ENCODE peak calls at places on chromosomes 12 and 14, in nine cellular contexts. V is stimulated activated CD4-positive, alpha-beta T cell treated with anti-CD3 and anti-CD28 coated beads, Interleukin-15, amount 100 ng/mL, for 1 hour; B is NCI-H1092 treated with DMSO at 0.1 percent for 48 hours; Y is body of pancreas; J is right lobe of liver; T is NCI-H345; S is cardiac fibroblast; N is Caki2; W is HT1080. E is an unnamed sample.
A peak's percentile ranks its signal among the peaks of the same experiment; 100 is the strongest.

GRCh38 chr14:28057286-28058011 is 709.1 kb upstream of the FOXG1 start:
- DNase-seq in W (peak; percentile 29), Y (no peak), S (peak; percentile 0), V (no peak), J (no peak), B (no peak), T (peak; percentile 10), N (no peak), E (no peak)

GRCh38 chr14:92495041-92495440 is 18.5 kb upstream of the RIN3 start:
- DNase-seq in S (peak; percentile 78), B (no peak), V (no peak), Y (no peak), J (no peak), W (peak; percentile 37), T (no peak), N (no peak), E (peak; percentile 91)

GRCh38 chr14:97443412-97443811 is 646.2 kb downstream of the VRK1 start:
- DNase-seq in W (no peak), V (no peak), N (no peak), Y (no peak), S (no peak), B (no peak), J (no peak), T (no peak), E (no peak)

GRCh38 chr12:63298386-63298930 is 147.5 kb upstream of the AVPR1A start:
- DNase-seq in N (peak; percentile 19), B (no peak), Y (no peak), V (no peak), T (no peak), S (peak; percentile 14), J (no peak), W (no peak), E (peak; percentile 52)

GRCh38 chr12:32515137-32515860 is 115.9 kb downstream of the FGD4 start:
- DNase-seq in Y (peak; percentile 31), B (peak; percentile 11), S (no peak), T (peak; percentile 28), W (no peak), N (no peak), J (no peak), V (no peak), E (no peak)

GRCh38 chr12:7497661-7498060 is 5.9 kb downstream of the CD163 start:
- DNase-seq in T (no peak), Y (no peak), W (peak; percentile 65), B (no peak), V (no peak), S (peak; percentile 22), J (no peak), N (no peak), E (no peak)

GRCh38 chr14:88882236-88882635 is 57.8 kb downstream of the TTC8 start:
- DNase-seq in T (no peak), J (no peak), W (no peak), B (no peak), S (no peak), Y (no peak), V (no peak), N (no peak), E (no peak)

GRCh38 chr14:105748204-105748578 is 221.8 kb downstream of the TMEM121 start:
- DNase-seq in N (peak; percentile 21), B (peak; percentile 63), J (peak; percentile 15), W (peak; percentile 53), Y (peak; percentile 52), S (peak; percentile 4), V (no peak), T (no peak), E (no peak)

GRCh38 chr12:75650989-75651695 is 139.7 kb upstream of the KRR1 start:
- DNase-seq in T (no peak), W (no peak), V (no peak), N (no peak), B (no peak), J (no peak), Y (no peak), S (no peak), E (peak; percentile 66)

GRCh38 chr14:97138801-97139200 is 341.6 kb downstream of the VRK1 start:
- DNase-seq in W (no peak), S (no peak), J (no peak), Y (no peak), N (no peak), T (no peak), V (no peak), B (no peak), E (no peak)

GRCh38 chr12:100988278-100988625 is 193.7 kb downstream of the ANO4 start:
- DNase-seq in T (no peak), B (no peak), S (no peak), N (no peak), W (no peak), J (no peak), V (no peak), Y (no peak), E (no peak)

GRCh38 chr14:81455344-81455743 is 55.2 kb upstream of the STON2 start:
- DNase-seq in N (no peak), Y (no peak), W (no peak), T (no peak), B (no peak), S (no peak), J (no peak), V (no peak), E (no peak)

GRCh38 chr14:105525861-105526780 is at the start of gene TMEM121:
- DNase-seq in B (no peak), Y (peak; percentile 50), W (no peak), S (no peak), J (no peak), T (peak; percentile 55), V (no peak), N (peak; percentile 17), E (no peak)

GRCh38 chr14:60856113-60856512 is 121.6 kb downstream of the MNAT1 start:
- DNase-seq in V (no peak), B (no peak), W (no peak), Y (no peak), J (no peak), S (no peak), T (no peak), N (no peak), E (no peak)

E was measured in fibroblast of villous mesenchyme.